ENCODE peak calls at places on chromosomes 4 and X, in four cellular contexts. O is HCT116, M is K562, K is H1. F is an unnamed sample.

GRCh38 chr4:124018383-124019317 is 622.1 kb downstream of the SPRY1 start:
- DNase-seq in M (no peak), K (no peak), O (no peak), F (peak)

GRCh38 chr4:101414496-101414895 is 67.2 kb upstream of the PPP3CA start:
- DNase-seq in M (no peak), K (no peak), O (no peak), F (no peak)

GRCh38 chrX:148567229-148567628 is 66.8 kb downstream of the AFF2 start:
- DNase-seq in K (no peak), O (no peak), M (peak), F (no peak)

GRCh38 chrX:110315541-110315940 is 2.3 kb downstream of the AMMECR1 start:
- DNase-seq in O (no peak), K (no peak), M (no peak), F (no peak)

GRCh38 chrX:47228550-47229270 is 4.1 kb upstream of the USP11 start:
- DNase-seq in O (no peak), K (no peak), M (no peak), F (no peak)

GRCh38 chrX:105820247-105820646 is 2.1 kb upstream of the NRK start:
- DNase-seq in M (no peak), O (no peak), K (no peak), F (no peak)

GRCh38 chr4:39642885-39643550 is 4.4 kb upstream of the SMIM14 start:
- DNase-seq in O (no peak), M (no peak), K (no peak), F (peak)

GRCh38 chrX:69109036-69109663 is 56.1 kb downstream of the PJA1 start:
- DNase-seq in K (no peak), M (no peak), O (no peak), F (no peak)

GRCh38 chr4:83180469-83180968 is 66.0 kb upstream of the PLAC8 start:
- DNase-seq in K (no peak), M (no peak), O (no peak), F (no peak)

GRCh38 chrX:115226929-115227328 is 7.0 kb downstream of the LRCH2 start:
- DNase-seq in O (peak), K (no peak), M (no peak), F (peak)

GRCh38 chrX:82230013-82230412 is 1028.1 kb downstream of the SH3BGRL start:
- DNase-seq in K (no peak), M (no peak), O (no peak), F (peak)

GRCh38 chr4:47786958-47787370 is 50.9 kb downstream of the CORIN start:
- DNase-seq in O (no peak), K (no peak), M (no peak), F (peak)

GRCh38 chrX:111375747-111376146 is 36.2 kb downstream of the DCX start:
- DNase-seq in M (no peak), O (no peak), K (no peak), F (no peak)

GRCh38 chr4:146283758-146284651 is 69.7 kb downstream of the REELD1 start:
- DNase-seq in K (no peak), M (no peak), O (no peak), F (no peak)

GRCh38 chrX:153649178-153649914 is 2.3 kb downstream of the DUSP9 start:
- DNase-seq in O (no peak), K (peak), M (peak), F (peak)

GRCh38 chr4:186622788-186623464 is 67.6 kb upstream of the MTNR1A start:
- DNase-seq in K (no peak), M (no peak), O (no peak), F (no peak)

GRCh38 chr4:152784490-152785195 is 4.9 kb downstream of the ARFIP1 start:
- DNase-seq in K (no peak), M (peak), O (peak), F (peak)

GRCh38 chr4:88964450-88964849 is 92.5 kb downstream of the FAM13A start:
- DNase-seq in O (peak), K (no peak), M (no peak), F (no peak)

GRCh38 chr4:29588615-29589014 is 1131.6 kb upstream of the PCDH7 start:
- DNase-seq in M (no peak), K (no peak), O (no peak), F (no peak)

GRCh38 chr4:58166496-58166895 is 1056.3 kb upstream of the IGFBP7 start:
- DNase-seq in O (no peak), K (no peak), M (no peak), F (no peak)

GRCh38 chr4:98627883-98628282 is 30.5 kb downstream of the TSPAN5 start:
- DNase-seq in K (no peak), M (no peak), O (peak), F (no peak)

GRCh38 chrX:118347131-118347530 is 1.2 kb downstream of the WDR44 start:
- DNase-seq in O (no peak), M (peak), K (no peak), F (peak)

GRCh38 chr4:76569695-76570094 is 134.7 kb downstream of the SHROOM3 start:
- DNase-seq in M (no peak), K (no peak), O (no peak), F (no peak)

GRCh38 chr4:133776961-133777360 is 424.6 kb downstream of the PABPC4L start:
- DNase-seq in O (no peak), M (no peak), K (no peak), F (no peak)

GRCh38 chr4:108072300-108072699 is 82.6 kb downstream of the HADH start:
- DNase-seq in O (no peak), M (no peak), K (no peak), F (no peak)

GRCh38 chr4:48109413-48110263 is 24.4 kb downstream of the TXK start:
- DNase-seq in M (peak), O (peak), K (no peak), F (peak)

GRCh38 chr4:118936406-118936805 is 47.8 kb downstream of the SYNPO2 start:
- DNase-seq in O (no peak), K (no peak), M (no peak), F (no peak)

GRCh38 chr4:86972997-86973396 is 38.2 kb downstream of the AFF1 start:
- DNase-seq in M (peak), K (no peak), O (no peak), F (peak)

GRCh38 chrX:101685923-101686322 is 26.3 kb upstream of the ARMCX2 start:
- DNase-seq in M (no peak), O (no peak), K (no peak), F (no peak)

GRCh38 chr4:100208964-100209363 is 18.7 kb upstream of the DDIT4L start:
- DNase-seq in O (no peak), M (no peak), K (no peak), F (no peak)

GRCh38 chr4:45831692-45832091 is 292.2 kb downstream of the GABRG1 start:
- DNase-seq in O (no peak), K (no peak), M (no peak), F (no peak)

GRCh38 chr4:41327770-41328169 is 71.0 kb downstream of the UCHL1 start:
- DNase-seq in K (peak), M (no peak), O (no peak), F (no peak)

GRCh38 chr4:176478076-176478475 is 158.3 kb downstream of the SPCS3 start:
- DNase-seq in K (no peak), M (no peak), O (no peak), F (no peak)

GRCh38 chr4:164379694-164380093 is 374.2 kb upstream of the SMIM31 start:
- DNase-seq in O (no peak), K (no peak), M (no peak), F (no peak)

GRCh38 chr4:164381859-164382258 is 372.1 kb upstream of the SMIM31 start:
- DNase-seq in O (no peak), M (no peak), K (no peak), F (no peak)

GRCh38 chr4:164384416-164384815 is 369.5 kb upstream of the SMIM31 start:
- DNase-seq in M (no peak), K (no peak), O (no peak), F (no peak)

GRCh38 chr4:164383187-164384181 is 370.4 kb upstream of the SMIM31 start:
- DNase-seq in O (no peak), M (no peak), K (peak), F (no peak)
- TF ChIP-seq CTCF in O (no peak), M (no peak), K (peak), F (no peak)

GRCh38 chrX:41064028-41064427 is 21.2 kb upstream of the USP9X start:
- DNase-seq in M (no peak), K (no peak), O (no peak), F (no peak)
- TF ChIP-seq MAX in M (no peak), K (no peak), O (no peak), F (no peak)

GRCh38 chr4:20422398-20422797 is 170.7 kb downstream of the SLIT2 start:
- DNase-seq in O (peak), K (peak), M (peak), F (peak)
- TF ChIP-seq CTCF in O (peak), K (peak), M (peak), F (peak)

GRCh38 chrX:151753313-151754041 is 18.9 kb downstream of the CNGA2 start:
- DNase-seq in M (peak), O (peak), K (peak), F (peak)
- TF ChIP-seq MAX in M (no peak), O (no peak), K (no peak), F (no peak)

GRCh38 chrX:31421441-31421840 is 349.6 kb upstream of the FTHL17 start:
- DNase-seq in K (no peak), O (no peak), M (no peak), F (no peak)
- TF ChIP-seq CTCF in K (no peak), O (no peak), M (no peak), F (no peak)

F was measured in NB4.